ENCODE peak calls at places on chromosomes 11 and 22, in four cellular contexts. P is stimulated activated CD4-positive, alpha-beta T cell treated with anti-CD3 and anti-CD28 coated beads, Interleukin-1b, Interleukin-23, amount 100 ng/mL, for 1 hour; Y is midbrain; Q is activated CD4-positive, alpha-beta T cell treated with anti-CD3 and anti-CD28 coated beads, Interleukin-2, amount 50 U/mL, for 4 hours. V is an unnamed sample.

GRCh38 chr11:86063536-86063935 is 5.3 kb downstream of the PICALM start:
- DNase-seq in P (no peak), Y (no peak), Q (no peak), V (no peak)

GRCh38 chr22:36425977-36426523 is 38.3 kb upstream of the MYH9 start:
- DNase-seq in P (no peak), Y (no peak), Q (no peak), V (no peak)

GRCh38 chr22:30940655-30941362 is 27.8 kb downstream of the MORC2 start:
- DNase-seq in P (no peak), Y (no peak), Q (peak), V (no peak)

GRCh38 chr11:106216281-106216680 is 138.8 kb downstream of the AASDHPPT start:
- DNase-seq in P (no peak), Y (no peak), Q (no peak), V (no peak)

GRCh38 chr11:66443602-66444001 is 5.0 kb upstream of the MRPL11 start:
- DNase-seq in P (no peak), Y (no peak), Q (no peak), V (no peak)

GRCh38 chr22:43001271-43002197 is 13.4 kb downstream of the PACSIN2 start:
- DNase-seq in P (no peak), Y (no peak), Q (no peak), V (no peak)

GRCh38 chr11:118933486-118933885 is 7.8 kb upstream of the BCL9L start:
- DNase-seq in P (no peak), Y (no peak), Q (no peak), V (no peak)

GRCh38 chr11:5203366-5203765 is 2.9 kb upstream of the OR51V1 start:
- DNase-seq in P (no peak), Y (no peak), Q (no peak), V (no peak)

GRCh38 chr11:83061883-83062282 is 9.8 kb downstream of the RAB30 start:
- DNase-seq in P (no peak), Y (no peak), Q (no peak), V (no peak)

GRCh38 chr11:47948137-47948536 is 32.2 kb upstream of the PTPRJ start:
- DNase-seq in P (no peak), Y (no peak), Q (no peak), V (no peak)

GRCh38 chr11:99371257-99371656 is 350.5 kb downstream of the CNTN5 start:
- DNase-seq in P (no peak), Y (no peak), Q (no peak), V (no peak)

GRCh38 chr11:108734956-108735559 is 70.2 kb downstream of the DDX10 start:
- DNase-seq in P (no peak), Y (no peak), Q (no peak), V (no peak)

GRCh38 chr22:41052661-41053490 is 39.5 kb upstream of the EP300 start:
- DNase-seq in P (no peak), Y (no peak), Q (no peak), V (no peak)

GRCh38 chr11:16613401-16614381 is 124.8 kb upstream of the C11orf58 start:
- DNase-seq in P (peak), Y (peak), Q (peak), V (peak)

GRCh38 chr11:937853-938261 is 12.2 kb downstream of the AP2A2 start:
- DNase-seq in P (no peak), Y (no peak), Q (no peak), V (no peak)

GRCh38 chr11:94171693-94172440 is 43.2 kb downstream of the PANX1 start:
- DNase-seq in P (no peak), Y (peak), Q (peak), V (no peak)

GRCh38 chr11:86978756-86979608 is 23.8 kb upstream of the FZD4 start:
- DNase-seq in P (no peak), Y (no peak), Q (no peak), V (no peak)

GRCh38 chr11:65575568-65576231 is at the start of gene EHBP1L1:
- DNase-seq in P (no peak), Y (no peak), Q (peak), V (no peak)

GRCh38 chr11:73525611-73526010 is 72.3 kb downstream of the FAM168A start:
- DNase-seq in P (no peak), Y (no peak), Q (no peak), V (no peak)

GRCh38 chr11:3022982-3023381 is 30.9 kb upstream of the NAP1L4 start:
- DNase-seq in P (no peak), Y (no peak), Q (no peak), V (no peak)

V was measured in GOT3.